ENCODE peak calls at places on chromosomes 1 and 21, in four cellular contexts. L is SK-N-SH, W is stomach, J is H1. O is an unnamed sample.

GRCh38 chr1:206896261-206896660 is 982 bp upstream of the IL24 start:
- DNase-seq in L (no peak), W (no peak), J (no peak), O (no peak)

GRCh38 chr1:156001682-156002171 is 19.0 kb downstream of the SSR2 start:
- DNase-seq in L (no peak), W (no peak), J (no peak), O (no peak)

GRCh38 chr1:229091721-229092136 is 179.2 kb upstream of the RAB4A start:
- DNase-seq in L (no peak), W (peak; percentile 56), J (no peak), O (no peak)

GRCh38 chr1:14997646-14998276 is 155.8 kb upstream of the TMEM51 start:
- DNase-seq in L (peak; percentile 57), W (no peak), J (no peak), O (no peak)

GRCh38 chr1:173113015-173113741 is 62.4 kb upstream of the TNFSF18 start:
- DNase-seq in L (no peak), W (no peak), J (no peak), O (no peak)

GRCh38 chr1:156284112-156284511 is at the start of gene TMEM79:
- DNase-seq in L (no peak), W (no peak), J (no peak), O (no peak)

GRCh38 chr1:58922302-58923089 is 138.6 kb upstream of the JUN start:
- DNase-seq in L (no peak), W (peak; percentile 81), J (no peak), O (peak; percentile 91)

GRCh38 chr1:17032741-17033140 is 21.0 kb upstream of the ATP13A2 start:
- DNase-seq in L (no peak), W (no peak), J (no peak), O (no peak)

GRCh38 chr1:181656491-181656890 is 173.2 kb downstream of the CACNA1E start:
- DNase-seq in L (no peak), W (no peak), J (no peak), O (no peak)

GRCh38 chr21:42215942-42216725 is 2.8 kb upstream of the ABCG1 start:
- DNase-seq in L (no peak), W (peak; percentile 11), J (no peak), O (no peak)

GRCh38 chr1:53063744-53064515 is 1.9 kb downstream of the PODN start:
- DNase-seq in L (peak; percentile 25), W (no peak), J (peak; percentile 44), O (no peak)

GRCh38 chr1:232600430-232601258 is 29.3 kb downstream of the SIPA1L2 start:
- DNase-seq in L (no peak), W (no peak), J (no peak), O (no peak)

GRCh38 chr1:113389356-113389952 is 861 bp upstream of the MAGI3 start:
- DNase-seq in L (no peak), W (no peak), J (no peak), O (no peak)

GRCh38 chr1:45205910-45206721 is at the start of gene ZSWIM5:
- DNase-seq in L (peak; percentile 92), W (peak; percentile 77), J (peak; percentile 83), O (peak; percentile 81)

GRCh38 chr1:42950146-42950480 is 8.6 kb downstream of the SLC2A1 start:
- DNase-seq in L (no peak), W (no peak), J (no peak), O (no peak)

GRCh38 chr1:20194770-20195463 is 8.6 kb upstream of the PLA2G2C start:
- DNase-seq in L (peak; percentile 57), W (peak; percentile 81), J (peak; percentile 82), O (peak; percentile 83)

GRCh38 chr1:29762635-29763034 is 526.3 kb downstream of the PTPRU start:
- DNase-seq in L (no peak), W (no peak), J (no peak), O (no peak)

GRCh38 chr1:11458811-11459275 is 20.1 kb upstream of the DISP3 start:
- DNase-seq in L (peak; percentile 90), W (peak; percentile 32), J (no peak), O (no peak)

GRCh38 chr21:42580076-42580792 is 66.6 kb downstream of the SLC37A1 start:
- DNase-seq in L (no peak), W (no peak), J (no peak), O (peak; percentile 29)

GRCh38 chr1:119097380-119097779 is 43.1 kb downstream of the WARS2 start:
- DNase-seq in L (no peak), W (no peak), J (no peak), O (no peak)

GRCh38 chr1:117608213-117608612 is 2.4 kb downstream of the TENT5C start:
- DNase-seq in L (no peak), W (no peak), J (no peak), O (no peak)

GRCh38 chr1:17233675-17234074 is 15.2 kb upstream of the PADI3 start:
- DNase-seq in L (peak; percentile 50), W (peak; percentile 29), J (no peak), O (no peak)

GRCh38 chr1:29824025-29824424 is 587.7 kb downstream of the PTPRU start:
- DNase-seq in L (no peak), W (peak; percentile 4), J (peak; percentile 34), O (no peak)

GRCh38 chr1:38114231-38114630 is 67.6 kb upstream of the POU3F1 start:
- DNase-seq in L (no peak), W (peak; percentile 30), J (no peak), O (no peak)

DNA sequence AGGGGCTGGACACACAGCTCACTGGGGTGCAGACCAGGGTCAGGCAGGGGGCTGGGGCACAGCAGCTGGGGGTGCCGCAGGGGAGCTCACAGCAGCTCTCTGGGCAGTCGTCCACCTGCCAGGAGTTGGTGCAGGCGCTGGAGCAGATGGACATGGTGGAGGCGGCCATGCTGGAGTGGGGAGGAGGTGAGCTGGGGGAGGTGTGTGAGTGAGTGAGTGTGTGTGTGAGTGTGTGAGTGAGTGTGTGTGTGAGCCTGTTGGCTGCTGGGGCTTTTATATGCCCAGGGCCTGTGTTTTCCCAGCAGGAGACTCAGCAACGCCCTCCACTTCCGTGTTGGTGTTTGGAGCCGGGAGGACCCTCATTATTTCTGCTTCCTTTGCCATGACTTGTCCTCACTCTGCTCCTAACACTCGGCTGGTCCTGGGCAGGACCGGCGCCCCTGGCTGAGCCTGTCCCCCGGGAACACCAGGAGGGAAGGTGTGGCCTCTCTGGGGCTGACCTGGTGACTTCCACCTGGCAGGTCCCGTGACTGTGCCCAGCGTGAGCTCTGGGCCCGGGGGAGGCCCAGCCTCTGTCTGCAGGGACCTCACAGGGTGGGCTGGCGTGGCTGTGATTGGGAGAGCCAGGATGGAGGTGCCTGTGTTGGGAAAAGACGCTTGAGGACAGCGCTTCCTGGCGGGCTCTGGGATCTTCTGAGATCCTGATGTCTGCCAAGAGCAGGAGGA is at the start of gene KRTAP10-2:
- DNase-seq in L (no peak), W (peak; percentile 21), J (peak; percentile 45), O (no peak)
- H3K27me3 ChIP-seq in L (peaks cover 49% of the 10 kb centered on the region), W (peaks cover 10% of the 10 kb centered on the region), J (no peaks in the 10 kb centered on the region), O (no peaks in the 10 kb centered on the region)

GRCh38 chr1:26946270-26946669 is 14.0 kb downstream of the KDF1 start:
- DNase-seq in L (no peak), W (no peak), J (no peak), O (no peak)

GRCh38 chr1:26941311-26941710 is 19.0 kb downstream of the KDF1 start:
- DNase-seq in L (no peak), W (no peak), J (no peak), O (no peak)

GRCh38 chr1:26945138-26945537 is 15.1 kb downstream of the KDF1 start:
- DNase-seq in L (no peak), W (no peak), J (no peak), O (no peak)

GRCh38 chr1:26945728-26946127 is 14.5 kb downstream of the KDF1 start:
- DNase-seq in L (no peak), W (no peak), J (no peak), O (no peak)

GRCh38 chr1:26942656-26943055 is 17.6 kb downstream of the KDF1 start:
- DNase-seq in L (no peak), W (no peak), J (no peak), O (no peak)
- TF ChIP-seq EP300 in L (no peak), W (no peak), J (no peak), O (no peak)

DNA sequence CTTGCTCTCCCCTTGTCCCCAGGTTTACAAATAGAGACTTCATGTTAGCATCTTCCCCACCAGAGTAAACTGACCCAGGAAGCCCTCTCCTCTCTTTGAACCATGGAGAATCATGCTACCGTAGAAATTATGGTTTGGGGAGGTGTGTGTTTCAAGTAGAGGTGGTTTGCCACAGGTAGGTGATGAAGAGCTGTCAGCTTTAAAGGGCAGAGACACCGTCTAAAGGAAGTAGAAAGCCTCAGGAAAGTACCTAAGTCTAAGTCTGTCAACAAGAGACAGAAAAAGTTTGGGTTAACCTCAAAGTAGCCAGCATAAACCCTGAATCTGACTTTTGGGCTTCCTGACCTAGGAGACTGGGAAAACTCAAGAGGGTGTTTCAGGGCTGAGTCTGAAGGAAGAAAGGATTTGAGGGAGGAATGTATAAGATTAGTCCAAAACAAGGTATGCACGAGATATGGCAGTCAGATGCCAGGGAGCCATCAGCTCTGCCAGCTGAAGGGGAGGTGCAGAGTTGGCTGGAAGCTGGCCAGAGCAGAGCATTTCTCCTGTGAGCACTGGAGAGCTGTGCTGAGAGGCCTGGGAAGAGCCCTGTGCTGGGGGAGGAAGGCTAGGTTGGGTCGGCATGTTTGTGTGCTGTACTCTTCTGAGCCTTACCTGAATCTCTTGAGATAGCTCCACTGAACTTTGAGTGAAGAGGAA is 14.3 kb downstream of the ADAMTSL4 start:
- DNase-seq in L (peak; percentile 25), W (peak; percentile 90), J (no peak), O (peak; percentile 81)
- H3K4me3 ChIP-seq in L (no peak overlapping the region), W (no peak overlapping the region), J (no peak overlapping the region), O (no peak overlapping the region)

DNA sequence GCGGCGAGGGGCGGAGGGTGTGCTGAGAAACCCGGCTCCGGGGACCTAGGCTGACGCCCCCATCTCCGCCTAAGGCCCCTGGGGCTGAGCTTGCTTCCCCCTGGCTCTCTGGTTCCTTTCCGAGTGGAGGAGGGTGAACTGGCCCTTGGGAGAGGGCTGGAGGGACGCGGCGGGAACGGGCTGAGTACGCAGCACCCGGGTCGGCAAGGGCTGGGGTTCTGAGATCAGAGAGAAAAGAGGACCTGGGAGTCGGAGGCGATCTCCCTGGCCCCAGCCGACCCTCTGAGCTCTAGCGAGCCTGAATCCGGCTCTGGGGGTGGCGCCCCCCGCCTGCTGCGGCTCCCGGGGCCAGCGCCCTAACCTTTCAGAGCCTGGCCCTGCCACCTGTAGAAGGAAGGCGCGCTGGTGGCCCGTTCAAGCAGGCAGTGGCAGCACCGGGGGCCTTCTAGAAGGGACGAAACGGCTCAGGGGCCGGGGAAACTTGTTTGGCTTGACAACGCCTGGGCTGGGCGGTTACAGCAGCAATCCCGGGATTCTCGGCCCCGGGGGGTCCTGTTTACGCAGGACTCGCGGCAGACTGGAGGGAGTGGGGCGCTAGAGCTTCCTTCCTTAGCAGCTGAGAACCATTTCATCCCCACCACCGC is 270.9 kb downstream of the FOXD2 start:
- DNase-seq in L (peak; percentile 52), W (no peak), J (peak; percentile 79), O (peak; percentile 57)
- H3K27me3 ChIP-seq in L (peaks cover 73% of the 10 kb centered on the region), W (peaks cover 66% of the 10 kb centered on the region), J (peaks cover 44% of the 10 kb centered on the region), O (peaks cover 40% of the 10 kb centered on the region)

GRCh38 chr1:186880982-186881381 is 52.2 kb downstream of the PLA2G4A start:
- DNase-seq in L (no peak), W (no peak), J (no peak), O (no peak)
- TF ChIP-seq EP300 in L (no peak), W (no peak), J (no peak), O (no peak)

GRCh38 chr1:111506561-111506960 is 3.1 kb upstream of the ADORA3 start:
- DNase-seq in L (no peak), W (no peak), J (no peak), O (no peak)

GRCh38 chr1:111510003-111510380 is 6.6 kb upstream of the ADORA3 start:
- DNase-seq in L (no peak), W (no peak), J (no peak), O (peak; percentile 79)

GRCh38 chr1:111505641-111506119 is 2.2 kb upstream of the ADORA3 start:
- DNase-seq in L (no peak), W (no peak), J (no peak), O (no peak)

GRCh38 chr1:111504097-111504496 is 664 bp upstream of the ADORA3 start:
- DNase-seq in L (no peak), W (no peak), J (peak; percentile 13), O (no peak)

GRCh38 chr1:111507411-111508201 is 4.2 kb upstream of the ADORA3 start:
- DNase-seq in L (peak; percentile 57), W (peak; percentile 57), J (peak; percentile 90), O (peak; percentile 89)
- H3K4me3 ChIP-seq in L (peak overlapping the region; percentile 24), W (peak overlapping the region; percentile 29), J (peak overlapping the region; percentile 38), O (no peak overlapping the region)

O was measured in sigmoid colon.